ENCODE peak calls at places on chromosomes 13 and 19, in seven cellular contexts. K, V, F, I, H, J and P are unnamed samples.

GRCh38 chr19:55289117-55289796 is 5.5 kb downstream of the BRSK1 start:
- DNase-seq in H (no peak), V (peak; percentile 13), J (no peak), I (no peak), F (no peak), K (no peak), P (no peak)

GRCh38 chr13:110221331-110221730 is 85.6 kb downstream of the COL4A1 start:
- DNase-seq in F (no peak), V (no peak), K (no peak), I (no peak), J (no peak), H (no peak), P (no peak)

GRCh38 chr13:106117035-106117434 is 418.4 kb downstream of the EFNB2 start:
- DNase-seq in F (no peak), I (no peak), J (no peak), H (no peak), K (no peak), V (no peak), P (no peak)

GRCh38 chr19:14556662-14557188 is 15.1 kb downstream of the NDUFB7 start:
- DNase-seq in J (peak; percentile 71), V (peak; percentile 87), K (peak; percentile 88), F (peak; percentile 78), I (no peak), H (peak; percentile 84), P (peak; percentile 90)

GRCh38 chr19:7792286-7792685 is 29.2 kb downstream of the CLEC4M start:
- DNase-seq in I (no peak), J (no peak), F (no peak), V (peak; percentile 9), K (no peak), H (no peak), P (no peak)

GRCh38 chr19:50890422-50891252 is 17.4 kb downstream of the KLK2 start:
- DNase-seq in V (no peak), J (no peak), F (no peak), I (no peak), K (no peak), H (no peak), P (no peak)

GRCh38 chr19:14150770-14151661 is 14.6 kb upstream of the ASF1B start:
- DNase-seq in F (no peak), J (no peak), V (no peak), K (no peak), I (no peak), H (no peak), P (no peak)

GRCh38 chr19:35011091-35011689 is 11.1 kb downstream of the GRAMD1A start:
- DNase-seq in I (no peak), V (no peak), F (no peak), K (no peak), H (no peak), J (no peak), P (no peak)

GRCh38 chr13:76884167-76884566 is 2.0 kb downstream of the KCTD12 start:
- DNase-seq in K (peak; percentile 72), I (no peak), V (peak; percentile 72), H (peak; percentile 35), F (no peak), J (peak; percentile 49), P (no peak)

GRCh38 chr19:8609210-8610040 is 1.1 kb downstream of the ADAMTS10 start:
- DNase-seq in I (no peak), F (peak; percentile 81), H (peak; percentile 72), V (peak; percentile 73), K (peak; percentile 73), J (peak; percentile 59), P (peak; percentile 59)

GRCh38 chr13:91314888-91315287 is 32.6 kb upstream of the MIR17HG start:
- DNase-seq in K (no peak), H (no peak), J (no peak), F (no peak), I (no peak), V (no peak), P (no peak)

GRCh38 chr13:23960566-23961156 is 63.4 kb upstream of the C1QTNF9B start:
- DNase-seq in K (no peak), F (no peak), I (peak; percentile 2), V (peak; percentile 68), J (peak; percentile 38), H (no peak), P (no peak)

GRCh38 chr19:45352914-45353796 is 12.6 kb downstream of the KLC3 start:
- DNase-seq in K (no peak), I (no peak), V (no peak), J (no peak), H (no peak), F (no peak), P (no peak)

GRCh38 chr13:92103673-92104296 is 705.4 kb downstream of the GPC5 start:
- DNase-seq in J (no peak), F (no peak), V (peak; percentile 35), I (no peak), K (no peak), H (no peak), P (no peak)

GRCh38 chr13:53250272-53250875 is 221.8 kb downstream of the OLFM4 start:
- DNase-seq in J (peak; percentile 64), V (peak; percentile 79), H (no peak), F (no peak), I (peak; percentile 28), K (no peak), P (peak; percentile 33)

GRCh38 chr13:102774210-102774560 is 599 bp upstream of the TEX30 start:
- DNase-seq in I (no peak), V (no peak), F (peak; percentile 62), H (peak; percentile 23), J (no peak), K (no peak), P (no peak)

GRCh38 chr13:75978815-75979214 is 342.7 kb downstream of the LMO7 start:
- DNase-seq in I (no peak), J (no peak), H (no peak), F (no peak), V (no peak), K (no peak), P (no peak)

GRCh38 chr19:10474962-10475451 is 28.1 kb downstream of the KEAP1 start:
- DNase-seq in H (no peak), J (no peak), F (no peak), I (no peak), K (no peak), V (no peak), P (no peak)

GRCh38 chr19:35585844-35586243 is at the start of gene PMIS2:
- DNase-seq in F (no peak), K (no peak), I (no peak), H (no peak), J (no peak), V (no peak), P (no peak)

GRCh38 chr13:50358221-50358620 is 343.0 kb downstream of the KCNRG start:
- DNase-seq in F (no peak), H (no peak), V (no peak), J (peak; percentile 23), K (no peak), I (no peak), P (no peak)

GRCh38 chr13:111981006-111981405 is 85.9 kb upstream of the SOX1 start:
- DNase-seq in H (no peak), K (no peak), J (no peak), F (no peak), I (no peak), V (no peak), P (no peak)

GRCh38 chr13:34243396-34243795 is 425.4 kb downstream of the RFC3 start:
- DNase-seq in F (no peak), K (no peak), J (no peak), V (no peak), H (peak; percentile 19), I (no peak), P (no peak)

GRCh38 chr13:48478401-48478800 is 54.5 kb downstream of the RCBTB2 start:
- DNase-seq in H (no peak), J (no peak), V (no peak), F (no peak), I (no peak), K (no peak), P (no peak)

GRCh38 chr13:48477191-48477855 is 55.6 kb downstream of the RCBTB2 start:
- DNase-seq in F (no peak), H (no peak), J (no peak), V (no peak), I (no peak), K (no peak), P (no peak)

GRCh38 chr13:48476215-48476614 is 56.7 kb downstream of the RCBTB2 start:
- DNase-seq in J (no peak), H (no peak), V (no peak), F (no peak), I (no peak), K (no peak), P (no peak)

GRCh38 chr13:48476674-48477073 is 56.2 kb downstream of the RCBTB2 start:
- DNase-seq in F (no peak), V (no peak), K (no peak), I (no peak), H (no peak), J (no peak), P (no peak)

GRCh38 chr13:48475230-48475629 is 57.6 kb downstream of the RCBTB2 start:
- DNase-seq in H (no peak), K (no peak), I (no peak), J (no peak), V (no peak), F (no peak), P (no peak)
- TF ChIP-seq CTCF in H (no peak), K (no peak), I (no peak), J (no peak), V (no peak), F (no peak), P (no peak)

DNA sequence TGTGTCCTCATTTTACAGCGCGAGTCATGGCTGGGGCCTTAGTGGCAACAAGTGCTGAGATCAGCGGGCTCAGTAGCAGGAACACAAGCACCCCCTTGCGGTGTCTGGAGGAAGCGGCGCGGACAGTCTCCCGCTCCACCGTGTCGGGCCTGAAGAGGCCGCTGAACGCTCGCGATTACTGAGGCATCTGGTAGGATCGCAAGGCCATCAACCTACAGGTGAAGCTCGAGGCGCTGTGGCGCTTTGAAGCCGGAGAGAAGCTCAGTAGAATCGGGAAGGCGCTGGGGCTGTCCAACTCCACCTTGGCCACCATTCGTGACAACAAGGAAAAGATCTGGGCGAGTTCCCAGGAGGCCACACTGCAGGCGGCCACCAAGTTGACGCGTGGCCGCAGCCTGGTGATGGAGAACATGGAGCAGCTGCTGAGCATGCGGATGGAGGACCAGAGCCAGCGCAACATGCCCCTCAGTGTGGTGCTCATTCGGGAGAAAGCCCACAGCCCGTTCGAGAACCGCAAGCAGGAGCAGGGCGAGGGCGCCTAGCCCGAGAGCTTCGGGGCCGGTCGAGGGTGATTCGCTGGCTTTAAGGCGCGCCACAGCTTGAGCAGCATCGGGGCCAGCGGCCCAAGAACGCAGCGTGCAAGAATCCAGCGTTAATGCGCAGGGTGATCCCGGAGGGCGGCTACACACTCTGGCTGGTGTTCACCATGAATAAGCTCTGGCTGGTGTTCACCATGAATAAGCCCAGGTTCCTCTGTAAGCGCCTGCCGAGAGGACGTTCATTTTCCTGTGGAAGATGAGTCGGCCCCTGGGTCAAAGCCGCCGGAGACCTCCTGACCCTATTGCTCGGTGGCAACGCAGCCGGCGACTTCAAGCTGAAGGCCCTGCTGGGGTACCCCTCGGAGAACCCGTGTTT is 8.3 kb upstream of the MZF1 start:
- DNase-seq in J (peak; percentile 85), V (peak; percentile 90), F (peak; percentile 90), K (peak; percentile 93), I (peak; percentile 85), H (peak; percentile 89), P (peak; percentile 88)
- TF ChIP-seq CTCF in J (peak; percentile 79), V (peak; percentile 99), F (peak; percentile 54), K (peak; percentile 95), I (peak; percentile 100), H (peak; percentile 97), P (peak; percentile 99)

GRCh38 chr13:101474419-101474957 is 22.0 kb downstream of the ITGBL1 start:
- DNase-seq in I (no peak), K (no peak), V (peak; percentile 90), H (no peak), F (no peak), J (peak; percentile 18), P (no peak)
- TF ChIP-seq CTCF in I (peak; percentile 18), K (peak; percentile 29), V (peak; percentile 50), H (peak; percentile 40), F (no peak), J (peak; percentile 40), P (no peak)

GRCh38 chr13:98065468-98065867 is 77.4 kb upstream of the FARP1 start:
- DNase-seq in K (no peak), F (no peak), V (no peak), H (no peak), J (no peak), I (no peak), P (no peak)
- TF ChIP-seq CTCF in K (no peak), F (no peak), V (no peak), H (no peak), J (peak; percentile 29), I (no peak), P (no peak)